ENCODE peak calls at places on chromosomes 5 and 9, in six cellular contexts. One of them, this sample, is unnamed.

GRCh38 chr5:143016777-143017374 is 246.7 kb downstream of the ARHGAP26 start:
- DNase-seq in NCI-H2107: no peak
- DNase-seq in activated T-cell treated with anti-CD3 and anti-CD28 coated beads, Interleukin-2, amount 50 U/mL, for 4 hours: peak; percentile 45
- DNase-seq in stromal cell of bone marrow: peak; percentile 43
- DNase-seq in breast epithelium: no peak
- DNase-seq in neural progenitor cell: peak; percentile 55
- DNase-seq in this sample: no peak

GRCh38 chr5:33726422-33727165 is 165.2 kb downstream of the ADAMTS12 start:
- DNase-seq in NCI-H2107: no peak
- DNase-seq in activated T-cell treated with anti-CD3 and anti-CD28 coated beads, Interleukin-2, amount 50 U/mL, for 4 hours: no peak
- DNase-seq in stromal cell of bone marrow: no peak
- DNase-seq in breast epithelium: no peak
- DNase-seq in neural progenitor cell: no peak
- DNase-seq in this sample: no peak

GRCh38 chr5:112174959-112175594 is 244.0 kb downstream of the EPB41L4A start:
- DNase-seq in NCI-H2107: peak; percentile 12
- DNase-seq in activated T-cell treated with anti-CD3 and anti-CD28 coated beads, Interleukin-2, amount 50 U/mL, for 4 hours: peak; percentile 8
- DNase-seq in stromal cell of bone marrow: peak; percentile 29
- DNase-seq in breast epithelium: no peak
- DNase-seq in neural progenitor cell: peak; percentile 74
- DNase-seq in this sample: no peak

GRCh38 chr9:133204335-133204992 is 4.6 kb downstream of the OBP2B start:
- DNase-seq in NCI-H2107: no peak
- DNase-seq in activated T-cell treated with anti-CD3 and anti-CD28 coated beads, Interleukin-2, amount 50 U/mL, for 4 hours: no peak
- DNase-seq in stromal cell of bone marrow: no peak
- DNase-seq in breast epithelium: no peak
- DNase-seq in neural progenitor cell: no peak
- DNase-seq in this sample: no peak

GRCh38 chr5:89513299-89514044 is 630.5 kb upstream of the MEF2C start:
- DNase-seq in NCI-H2107: no peak
- DNase-seq in activated T-cell treated with anti-CD3 and anti-CD28 coated beads, Interleukin-2, amount 50 U/mL, for 4 hours: no peak
- DNase-seq in stromal cell of bone marrow: no peak
- DNase-seq in breast epithelium: no peak
- DNase-seq in neural progenitor cell: no peak
- DNase-seq in this sample: no peak

GRCh38 chr9:36346578-36346977 is 53.5 kb downstream of the RNF38 start:
- DNase-seq in NCI-H2107: no peak
- DNase-seq in activated T-cell treated with anti-CD3 and anti-CD28 coated beads, Interleukin-2, amount 50 U/mL, for 4 hours: no peak
- DNase-seq in stromal cell of bone marrow: no peak
- DNase-seq in breast epithelium: no peak
- DNase-seq in neural progenitor cell: no peak
- DNase-seq in this sample: no peak

GRCh38 chr9:88307136-88307535 is 81.1 kb upstream of the SPIN1 start:
- DNase-seq in NCI-H2107: no peak
- DNase-seq in activated T-cell treated with anti-CD3 and anti-CD28 coated beads, Interleukin-2, amount 50 U/mL, for 4 hours: no peak
- DNase-seq in stromal cell of bone marrow: no peak
- DNase-seq in breast epithelium: no peak
- DNase-seq in neural progenitor cell: no peak
- DNase-seq in this sample: no peak

GRCh38 chr9:103485138-103485537 is 490.0 kb downstream of the CYLC2 start:
- DNase-seq in NCI-H2107: no peak
- DNase-seq in activated T-cell treated with anti-CD3 and anti-CD28 coated beads, Interleukin-2, amount 50 U/mL, for 4 hours: no peak
- DNase-seq in stromal cell of bone marrow: no peak
- DNase-seq in breast epithelium: no peak
- DNase-seq in neural progenitor cell: no peak
- DNase-seq in this sample: no peak

GRCh38 chr5:56183507-56183906 is 49.6 kb downstream of the ANKRD55 start:
- DNase-seq in NCI-H2107: no peak
- DNase-seq in activated T-cell treated with anti-CD3 and anti-CD28 coated beads, Interleukin-2, amount 50 U/mL, for 4 hours: no peak
- DNase-seq in stromal cell of bone marrow: peak; percentile 77
- DNase-seq in breast epithelium: no peak
- DNase-seq in neural progenitor cell: no peak
- DNase-seq in this sample: no peak

GRCh38 chr5:100643473-100643872 is 108.3 kb downstream of the FAM174A start:
- DNase-seq in NCI-H2107: no peak
- DNase-seq in activated T-cell treated with anti-CD3 and anti-CD28 coated beads, Interleukin-2, amount 50 U/mL, for 4 hours: no peak
- DNase-seq in stromal cell of bone marrow: no peak
- DNase-seq in breast epithelium: no peak
- DNase-seq in neural progenitor cell: peak; percentile 60
- DNase-seq in this sample: no peak

GRCh38 chr9:74404620-74405019 is 92.5 kb upstream of the RORB start:
- DNase-seq in NCI-H2107: no peak
- DNase-seq in activated T-cell treated with anti-CD3 and anti-CD28 coated beads, Interleukin-2, amount 50 U/mL, for 4 hours: no peak
- DNase-seq in stromal cell of bone marrow: no peak
- DNase-seq in breast epithelium: no peak
- DNase-seq in neural progenitor cell: no peak
- DNase-seq in this sample: no peak

GRCh38 chr9:95023217-95024003 is 294.1 kb downstream of the FANCC start:
- DNase-seq in NCI-H2107: peak; percentile 66
- DNase-seq in activated T-cell treated with anti-CD3 and anti-CD28 coated beads, Interleukin-2, amount 50 U/mL, for 4 hours: no peak
- DNase-seq in stromal cell of bone marrow: peak; percentile 91
- DNase-seq in breast epithelium: no peak
- DNase-seq in neural progenitor cell: no peak
- DNase-seq in this sample: no peak

GRCh38 chr9:9799287-9799686 is 813.5 kb downstream of the PTPRD start:
- DNase-seq in NCI-H2107: no peak
- DNase-seq in activated T-cell treated with anti-CD3 and anti-CD28 coated beads, Interleukin-2, amount 50 U/mL, for 4 hours: no peak
- DNase-seq in stromal cell of bone marrow: no peak
- DNase-seq in breast epithelium: no peak
- DNase-seq in neural progenitor cell: no peak
- DNase-seq in this sample: no peak

GRCh38 chr5:140143521-140144258 is 18.0 kb downstream of the IGIP start:
- DNase-seq in NCI-H2107: no peak
- DNase-seq in activated T-cell treated with anti-CD3 and anti-CD28 coated beads, Interleukin-2, amount 50 U/mL, for 4 hours: no peak
- DNase-seq in stromal cell of bone marrow: no peak
- DNase-seq in breast epithelium: no peak
- DNase-seq in neural progenitor cell: no peak
- DNase-seq in this sample: no peak

GRCh38 chr5:89991592-89991991 is 418.0 kb downstream of the CETN3 start:
- DNase-seq in NCI-H2107: no peak
- DNase-seq in activated T-cell treated with anti-CD3 and anti-CD28 coated beads, Interleukin-2, amount 50 U/mL, for 4 hours: no peak
- DNase-seq in stromal cell of bone marrow: no peak
- DNase-seq in breast epithelium: no peak
- DNase-seq in neural progenitor cell: no peak
- DNase-seq in this sample: no peak

GRCh38 chr5:1851290-1851934 is 31.3 kb downstream of the IRX4 start:
- DNase-seq in NCI-H2107: no peak
- DNase-seq in activated T-cell treated with anti-CD3 and anti-CD28 coated beads, Interleukin-2, amount 50 U/mL, for 4 hours: no peak
- DNase-seq in stromal cell of bone marrow: no peak
- DNase-seq in breast epithelium: no peak
- DNase-seq in neural progenitor cell: peak; percentile 48
- DNase-seq in this sample: no peak